ENCODE peak calls at places on chromosomes 6 and 20, in four cellular contexts. E is A549, K is stomach, V is ovary. U is an unnamed sample.

GRCh38 chr6:152587473-152587872 is 49.7 kb downstream of the SYNE1 start:
- DNase-seq in E (no peak), V (no peak), K (no peak), U (no peak)

GRCh38 chr6:118350881-118351430 is 197.1 kb upstream of the PLN start:
- DNase-seq in K (no peak), V (no peak), E (no peak), U (no peak)

GRCh38 chr20:34185766-34186620 is 55.2 kb upstream of the ASIP start:
- DNase-seq in K (no peak), E (no peak), V (no peak), U (no peak)

GRCh38 chr6:62059898-62060297 is 226.1 kb downstream of the KHDRBS2 start:
- DNase-seq in V (no peak), E (no peak), K (no peak), U (no peak)

GRCh38 chr6:68639211-68639610 is 4.1 kb downstream of the ADGRB3 start:
- DNase-seq in V (no peak), E (no peak), K (no peak), U (no peak)

GRCh38 chr20:59064214-59064722 is 21.7 kb upstream of the PRELID3B start:
- DNase-seq in E (no peak), V (no peak), K (no peak), U (no peak)

GRCh38 chr6:53168516-53169257 is 20.0 kb upstream of the GCM1 start:
- DNase-seq in V (no peak), K (no peak), E (no peak), U (no peak)

GRCh38 chr20:59179988-59180387 is 16.4 kb downstream of the ZNF831 start:
- DNase-seq in K (no peak), E (no peak), V (no peak), U (no peak)

GRCh38 chr20:6241591-6241990 is 118.8 kb upstream of the FERMT1 start:
- DNase-seq in V (no peak), E (no peak), K (no peak), U (no peak)

GRCh38 chr20:57548177-57549058 is 12.5 kb upstream of the PCK1 start:
- DNase-seq in K (no peak), V (no peak), E (no peak), U (peak)

GRCh38 chr6:158941246-158941645 is 58.8 kb downstream of the RSPH3 start:
- DNase-seq in K (no peak), E (no peak), V (no peak), U (no peak)

GRCh38 chr6:17167327-17167979 is 65.6 kb downstream of the STMND1 start:
- DNase-seq in V (no peak), K (peak), E (peak), U (no peak)

GRCh38 chr6:26553739-26554668 is 15.8 kb downstream of the HMGN4 start:
- DNase-seq in K (peak), V (peak), E (no peak), U (peak)

GRCh38 chr6:170102582-170103481 is 188.0 kb downstream of the DLL1 start:
- DNase-seq in E (no peak), V (no peak), K (peak), U (peak)

GRCh38 chr6:132300323-132300949 is 100.8 kb downstream of the MOXD1 start:
- DNase-seq in K (peak), V (no peak), E (peak), U (no peak)

GRCh38 chr6:16961577-16961976 is 140.3 kb upstream of the STMND1 start:
- DNase-seq in K (no peak), V (no peak), E (no peak), U (no peak)

GRCh38 chr6:28940294-28940858 is 16.6 kb upstream of the TRIM27 start:
- DNase-seq in E (no peak), K (no peak), V (peak), U (peak)

GRCh38 chr6:157798851-157799250 is 24.2 kb upstream of the SNX9 start:
- DNase-seq in V (no peak), K (no peak), E (no peak), U (no peak)

GRCh38 chr6:170086639-170087420 is 204.0 kb downstream of the DLL1 start:
- DNase-seq in V (no peak), K (peak), E (no peak), U (peak)

GRCh38 chr6:37442416-37443218 is 9.6 kb downstream of the CMTR1 start:
- DNase-seq in K (no peak), E (no peak), V (no peak), U (no peak)

GRCh38 chr20:33280775-33281174 is 2.2 kb upstream of the BPIFB1 start:
- DNase-seq in E (no peak), K (no peak), V (no peak), U (no peak)

GRCh38 chr6:28789553-28790083 is 134.2 kb downstream of the TRIM27 start:
- DNase-seq in K (no peak), V (no peak), E (no peak), U (no peak)

GRCh38 chr20:15515706-15516105 is 1057.5 kb downstream of the KIF16B start:
- DNase-seq in E (no peak), V (no peak), K (no peak), U (no peak)

GRCh38 chr20:53513168-53513488 is 80.5 kb downstream of the ZNF217 start:
- DNase-seq in E (no peak), K (no peak), V (no peak), U (no peak)

GRCh38 chr6:106534564-106534982 is 94.7 kb downstream of the RTN4IP1 start:
- DNase-seq in V (no peak), K (no peak), E (no peak), U (no peak)

GRCh38 chr20:49712918-49713778 is 530 bp downstream of the B4GALT5 start:
- DNase-seq in E (peak), K (peak), V (peak), U (peak)

GRCh38 chr6:41374618-41375590 is 39.5 kb downstream of the NCR2 start:
- DNase-seq in K (no peak), V (no peak), E (no peak), U (no peak)

GRCh38 chr6:2773450-2773849 is 8.3 kb downstream of the WRNIP1 start:
- DNase-seq in K (no peak), E (no peak), V (no peak), U (no peak)

GRCh38 chr20:58224097-58224496 is 4.4 kb downstream of the ANKRD60 start:
- DNase-seq in E (no peak), V (no peak), K (no peak), U (peak)

GRCh38 chr6:161379828-161380598 is 106.2 kb upstream of the AGPAT4 start:
- DNase-seq in V (no peak), E (no peak), K (no peak), U (no peak)

GRCh38 chr20:38196592-38196991 is 31.5 kb upstream of the TGM2 start:
- DNase-seq in V (peak), K (no peak), E (no peak), U (peak)

GRCh38 chr20:36777152-36777551 is 3.6 kb upstream of the DSN1 start:
- DNase-seq in E (no peak), V (no peak), K (no peak), U (no peak)

GRCh38 chr6:146908786-146909185 is 295.4 kb upstream of the STXBP5 start:
- DNase-seq in K (no peak), E (no peak), V (no peak), U (no peak)

DNA sequence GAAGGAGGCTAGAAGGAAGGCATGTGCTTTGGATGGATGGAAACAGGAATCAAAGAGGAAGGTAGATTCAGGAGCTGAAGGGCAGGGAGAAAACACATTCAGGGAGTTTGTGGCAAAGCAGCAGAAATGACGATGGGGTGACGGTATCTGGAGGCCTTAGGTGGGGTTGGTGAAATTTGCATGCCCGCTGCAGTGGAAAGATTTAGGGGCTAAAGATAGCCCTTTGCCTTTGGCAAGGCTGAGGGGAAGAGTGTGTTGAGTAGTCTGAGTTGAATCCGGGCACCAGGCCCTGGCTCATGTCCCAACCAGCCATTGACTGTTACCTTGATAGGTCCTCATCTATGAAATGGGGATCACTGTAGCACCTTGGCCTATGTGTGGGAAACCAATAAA is 1.3 kb downstream of the GZF1 start:
- DNase-seq in V (no peak), K (no peak), E (no peak), U (no peak)
- H3K4me3 ChIP-seq in V (no peak), K (peak), E (peak), U (peak)

DNA sequence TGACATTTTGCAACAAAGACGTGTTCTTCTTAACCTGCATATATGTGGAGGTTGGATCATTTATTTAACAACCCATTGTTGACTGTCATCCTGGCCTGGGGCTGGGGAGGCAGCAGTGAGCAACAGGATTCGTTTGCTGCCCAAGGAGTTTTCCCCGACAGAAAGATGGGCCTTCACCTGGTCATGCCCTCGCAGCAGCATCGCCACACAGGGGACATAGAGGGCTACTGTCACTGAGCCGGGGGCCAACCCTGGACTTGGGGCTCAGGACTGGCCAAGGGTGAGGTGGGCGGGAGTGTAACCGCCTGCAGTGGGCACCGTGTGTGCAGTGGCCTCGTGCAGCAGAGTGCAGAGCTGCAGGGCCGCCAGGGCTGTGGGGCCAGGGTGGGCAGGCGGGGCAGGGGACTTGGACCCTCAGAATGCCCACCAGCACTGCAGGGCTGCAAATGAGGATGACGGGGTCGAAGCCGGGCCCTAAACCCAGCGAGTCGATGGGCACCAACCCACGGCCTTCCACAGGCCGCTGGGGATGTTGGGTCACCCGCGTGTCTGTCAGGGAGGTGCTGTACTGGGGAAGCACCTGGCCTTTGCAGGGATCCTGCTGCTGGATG is 11.8 kb downstream of the DUSP22 start:
- DNase-seq in E (no peak), K (no peak), V (no peak), U (no peak)
- TF ChIP-seq CTCF in E (no peak), K (no peak), V (no peak), U (no peak)

GRCh38 chr6:31859923-31860322 is 2.7 kb downstream of the NEU1 start:
- DNase-seq in E (no peak), V (no peak), K (no peak), U (no peak)

GRCh38 chr6:31862344-31863235 is at the start of gene NEU1:
- DNase-seq in K (peak), E (peak), V (peak), U (peak)

GRCh38 chr6:31860349-31860748 is 2.3 kb downstream of the NEU1 start:
- DNase-seq in E (no peak), K (no peak), V (no peak), U (no peak)

GRCh38 chr6:31861919-31862343 is 690 bp downstream of the NEU1 start:
- DNase-seq in K (no peak), V (no peak), E (no peak), U (no peak)

DNA sequence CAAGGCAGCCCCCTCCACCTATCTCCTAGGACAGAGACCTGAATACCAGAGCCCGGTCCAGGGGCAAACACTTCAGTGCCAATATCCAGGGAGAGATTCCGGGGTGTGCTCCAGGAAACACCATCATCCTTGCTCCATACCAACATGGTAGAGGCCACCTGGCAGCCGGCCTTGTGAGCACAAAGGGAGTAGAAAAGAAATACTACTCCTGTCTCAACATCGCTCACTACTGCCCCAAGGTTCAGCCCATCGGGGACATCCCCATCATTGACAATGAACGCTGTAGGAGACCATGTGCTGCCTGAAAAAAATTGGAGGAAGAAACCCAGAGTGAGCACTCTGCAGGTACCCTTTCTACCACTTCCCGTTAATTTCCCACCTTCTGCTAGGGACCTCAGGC is 1.5 kb downstream of the NEU1 start:
- DNase-seq in V (no peak), K (no peak), E (no peak), U (no peak)
- TF ChIP-seq EP300 in V (no peak), K (no peak), E (no peak), U (no peak)

DNA sequence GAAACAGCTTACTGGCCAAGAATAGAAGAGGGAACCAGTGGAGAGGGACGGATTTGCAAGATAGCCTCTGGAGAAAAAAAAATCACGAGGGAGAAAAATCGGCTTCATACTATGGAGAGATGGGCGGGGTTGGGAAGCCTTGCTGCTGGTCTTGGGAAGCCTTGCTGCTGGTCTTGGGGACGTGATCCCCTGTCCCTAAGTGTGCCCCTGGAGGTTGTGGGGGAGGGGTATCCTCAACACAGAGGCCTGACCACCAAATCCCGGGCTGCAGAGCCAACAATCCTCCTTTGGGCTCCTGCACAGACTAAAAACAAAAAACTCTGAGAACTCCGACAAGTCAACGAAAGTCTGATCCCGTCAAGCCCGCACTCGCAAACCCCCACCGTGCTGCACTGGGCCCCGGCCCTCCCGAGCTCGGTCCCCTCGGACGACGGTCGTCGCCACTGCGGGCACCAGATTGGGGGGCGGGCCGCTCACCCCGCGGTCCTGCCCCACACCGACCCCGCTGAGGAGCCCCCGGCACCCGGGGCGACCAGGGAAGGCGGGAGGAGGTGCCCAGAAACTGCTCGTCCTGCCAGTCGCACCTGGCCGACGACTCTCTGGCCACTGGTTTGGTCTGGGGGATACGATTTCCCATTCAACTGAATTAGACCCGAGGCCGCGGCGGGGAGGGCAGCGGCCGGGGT is 720 bp downstream of the MAP7 start:
- DNase-seq in V (no peak), E (peak), K (peak), U (no peak)
- H3K4me3 ChIP-seq in V (peak), E (peak), K (peak), U (peak)

GRCh38 chr6:74091794-74092157 is 395.8 kb downstream of the CD109 start:
- DNase-seq in E (no peak), K (no peak), V (no peak), U (no peak)

GRCh38 chr6:74091133-74091793 is 395.3 kb downstream of the CD109 start:
- DNase-seq in E (peak), K (no peak), V (no peak), U (peak)

GRCh38 chr6:74087898-74088297 is 391.9 kb downstream of the CD109 start:
- DNase-seq in V (no peak), E (no peak), K (no peak), U (no peak)
- TF ChIP-seq CTCF in V (peak), E (peak), K (no peak), U (no peak)

GRCh38 chr6:108102965-108103364 is 28.4 kb upstream of the OSTM1 start:
- DNase-seq in E (no peak), V (no peak), K (no peak), U (no peak)
- TF ChIP-seq EP300 in E (no peak), V (no peak), K (no peak), U (no peak)

GRCh38 chr20:1897486-1897885 is 2.3 kb downstream of the SIRPA start:
- DNase-seq in V (no peak), K (no peak), E (no peak), U (peak)

GRCh38 chr20:1896859-1897258 is 1.7 kb downstream of the SIRPA start:
- DNase-seq in K (no peak), V (no peak), E (no peak), U (no peak)

GRCh38 chr20:1898496-1899168 is 3.4 kb downstream of the SIRPA start:
- DNase-seq in E (no peak), V (no peak), K (no peak), U (no peak)

GRCh38 chr20:1899169-1899525 is 3.9 kb downstream of the SIRPA start:
- DNase-seq in K (no peak), V (no peak), E (no peak), U (no peak)

GRCh38 chr20:1897965-1898464 is 2.8 kb downstream of the SIRPA start:
- DNase-seq in K (no peak), E (no peak), V (no peak), U (no peak)
- H3K4me3 ChIP-seq in K (no peak), E (no peak), V (no peak), U (no peak)

GRCh38 chr6:8462169-8462568 is 26.8 kb upstream of the SLC35B3 start:
- DNase-seq in E (no peak), K (no peak), V (no peak), U (no peak)
- TF ChIP-seq CTCF in E (no peak), K (no peak), V (no peak), U (no peak)

GRCh38 chr6:11389977-11390376 is 147.6 kb upstream of the TMEM170B start:
- DNase-seq in K (no peak), E (no peak), V (no peak), U (no peak)

GRCh38 chr6:11393713-11394627 is 143.6 kb upstream of the TMEM170B start:
- DNase-seq in E (no peak), V (no peak), K (no peak), U (no peak)

GRCh38 chr6:11392778-11393507 is 144.6 kb upstream of the TMEM170B start:
- DNase-seq in K (peak), E (peak), V (no peak), U (no peak)

GRCh38 chr6:11388983-11389944 is 148.3 kb upstream of the TMEM170B start:
- DNase-seq in E (no peak), K (no peak), V (no peak), U (no peak)

GRCh38 chr6:11391934-11392777 is 145.4 kb upstream of the TMEM170B start:
- DNase-seq in K (no peak), V (no peak), E (no peak), U (no peak)
- TF ChIP-seq EP300 in K (no peak), V (no peak), E (no peak), U (no peak)

GRCh38 chr6:21666200-21666671 is 72.7 kb downstream of the SOX4 start:
- DNase-seq in E (no peak), K (no peak), V (peak), U (no peak)
- H3K4me3 ChIP-seq in E (no peak), K (peak), V (peak), U (peak)